ENCODE peak calls at places on chromosome 20, in six cellular contexts. One of them, this sample, is unnamed.

GRCh38 chr20:52446421-52447231 is 255.0 kb upstream of the ZFP64 start:
- DNase-seq in D341Med: no peak
- DNase-seq in substantia nigra: no peak
- DNase-seq in C1 segment of cervical spinal cord: no peak
- DNase-seq in choroid plexus epithelial cell: peak
- DNase-seq in NCI-H2029: no peak
- DNase-seq in this sample: no peak

GRCh38 chr20:37987602-37988290 is 45.5 kb downstream of the TTI1 start:
- DNase-seq in D341Med: no peak
- DNase-seq in substantia nigra: no peak
- DNase-seq in C1 segment of cervical spinal cord: no peak
- DNase-seq in choroid plexus epithelial cell: no peak
- DNase-seq in NCI-H2029: no peak
- DNase-seq in this sample: no peak

GRCh38 chr20:48257833-48258232 is 472.6 kb upstream of the SULF2 start:
- DNase-seq in D341Med: no peak
- DNase-seq in substantia nigra: no peak
- DNase-seq in C1 segment of cervical spinal cord: no peak
- DNase-seq in choroid plexus epithelial cell: no peak
- DNase-seq in NCI-H2029: no peak
- DNase-seq in this sample: no peak

GRCh38 chr20:20593447-20594170 is 118.8 kb downstream of the RALGAPA2 start:
- DNase-seq in D341Med: peak
- DNase-seq in substantia nigra: peak
- DNase-seq in C1 segment of cervical spinal cord: no peak
- DNase-seq in choroid plexus epithelial cell: peak
- DNase-seq in NCI-H2029: peak
- DNase-seq in this sample: peak

GRCh38 chr20:11020712-11021111 is 346.9 kb upstream of the JAG1 start:
- DNase-seq in D341Med: no peak
- DNase-seq in substantia nigra: no peak
- DNase-seq in C1 segment of cervical spinal cord: no peak
- DNase-seq in choroid plexus epithelial cell: no peak
- DNase-seq in NCI-H2029: no peak
- DNase-seq in this sample: no peak

GRCh38 chr20:64133951-64134407 is 26.6 kb upstream of the NPBWR2 start:
- DNase-seq in D341Med: peak
- DNase-seq in substantia nigra: no peak
- DNase-seq in C1 segment of cervical spinal cord: no peak
- DNase-seq in choroid plexus epithelial cell: peak
- DNase-seq in NCI-H2029: no peak
- DNase-seq in this sample: no peak

GRCh38 chr20:37294262-37294981 is 5.0 kb downstream of the MANBAL start:
- DNase-seq in D341Med: no peak
- DNase-seq in substantia nigra: no peak
- DNase-seq in C1 segment of cervical spinal cord: no peak
- DNase-seq in choroid plexus epithelial cell: peak
- DNase-seq in NCI-H2029: no peak
- DNase-seq in this sample: no peak

GRCh38 chr20:14992071-14992654 is 654.8 kb upstream of the FLRT3 start:
- DNase-seq in D341Med: no peak
- DNase-seq in substantia nigra: no peak
- DNase-seq in C1 segment of cervical spinal cord: no peak
- DNase-seq in choroid plexus epithelial cell: peak
- DNase-seq in NCI-H2029: no peak
- DNase-seq in this sample: no peak

GRCh38 chr20:23356203-23356602 is 5.6 kb downstream of the NXT1 start:
- DNase-seq in D341Med: no peak
- DNase-seq in substantia nigra: no peak
- DNase-seq in C1 segment of cervical spinal cord: no peak
- DNase-seq in choroid plexus epithelial cell: no peak
- DNase-seq in NCI-H2029: no peak
- DNase-seq in this sample: no peak

GRCh38 chr20:14712302-14712739 is 374.9 kb upstream of the FLRT3 start:
- DNase-seq in D341Med: no peak
- DNase-seq in substantia nigra: no peak
- DNase-seq in C1 segment of cervical spinal cord: no peak
- DNase-seq in choroid plexus epithelial cell: peak
- DNase-seq in NCI-H2029: no peak
- DNase-seq in this sample: no peak